ENCODE peak calls at places on chromosomes 7 and 10, in ten cellular contexts. Q is BE2C, L is AG10803, K is dorsolateral prefrontal cortex, H is fibroblast of pulmonary artery, N is OCI-LY7, W is sigmoid colon, C is AG04450, U is GM06990, D is bronchial epithelial cell. T is an unnamed sample.

GRCh38 chr10:94005050-94005449 is 11.3 kb downstream of the PLCE1 start:
- DNase-seq in Q (no peak), L (peak; percentile 44), K (no peak), H (peak; percentile 33), N (no peak), W (no peak), C (no peak), U (no peak), D (peak; percentile 59), T (no peak)

GRCh38 chr10:74728225-74728624 is 98.2 kb upstream of the KAT6B start:
- DNase-seq in Q (no peak), L (no peak), K (no peak), H (no peak), N (no peak), W (no peak), C (no peak), U (no peak), D (peak; percentile 12), T (no peak)

GRCh38 chr10:60446070-60446833 is 56.6 kb upstream of the ANK3 start:
- DNase-seq in Q (no peak), L (no peak), K (no peak), H (peak; percentile 52), N (no peak), W (no peak), C (no peak), U (no peak), D (no peak), T (no peak)

GRCh38 chr10:52666931-52667330 is 105.7 kb downstream of the MBL2 start:
- DNase-seq in Q (no peak), L (no peak), K (no peak), H (no peak), N (no peak), W (no peak), C (no peak), U (no peak), D (no peak), T (no peak)

GRCh38 chr10:124390788-124391187 is 27.9 kb downstream of the OAT start:
- DNase-seq in Q (no peak), L (no peak), K (no peak), H (no peak), N (no peak), W (no peak), C (no peak), U (no peak), D (no peak), T (no peak)

GRCh38 chr10:91712315-91712714 is 79.4 kb upstream of the PPP1R3C start:
- DNase-seq in Q (no peak), L (no peak), K (no peak), H (no peak), N (no peak), W (no peak), C (no peak), U (no peak), D (no peak), T (no peak)

GRCh38 chr10:1517684-1518083 is 219.6 kb downstream of the ADARB2 start:
- DNase-seq in Q (no peak), L (no peak), K (no peak), H (no peak), N (no peak), W (no peak), C (no peak), U (no peak), D (no peak), T (no peak)

GRCh38 chr7:129768614-129769399 is 157.3 kb downstream of the NRF1 start:
- DNase-seq in Q (no peak), L (no peak), K (no peak), H (no peak), N (no peak), W (no peak), C (no peak), U (no peak), D (no peak), T (no peak)

GRCh38 chr10:72096115-72097000 is 8.0 kb upstream of the SPOCK2 start:
- DNase-seq in Q (no peak), L (no peak), K (no peak), H (peak; percentile 62), N (no peak), W (no peak), C (no peak), U (no peak), D (no peak), T (no peak)

GRCh38 chr7:139702811-139703467 is 74.9 kb downstream of the HIPK2 start:
- DNase-seq in Q (no peak), L (no peak), K (no peak), H (no peak), N (no peak), W (no peak), C (no peak), U (peak; percentile 63), D (no peak), T (no peak)

GRCh38 chr7:45921699-45922519 is 837 bp upstream of the IGFBP3 start:
- DNase-seq in Q (peak; percentile 63), L (peak; percentile 78), K (no peak), H (peak; percentile 82), N (peak; percentile 4), W (no peak), C (no peak), U (no peak), D (peak; percentile 54), T (peak; percentile 45)

GRCh38 chr10:119575998-119576397 is 20.8 kb downstream of the TIAL1 start:
- DNase-seq in Q (no peak), L (no peak), K (no peak), H (no peak), N (no peak), W (no peak), C (no peak), U (no peak), D (no peak), T (no peak)

GRCh38 chr10:25875555-25876165 is 58.4 kb upstream of the MYO3A start:
- DNase-seq in Q (peak; percentile 70), L (peak; percentile 64), K (peak; percentile 74), H (peak; percentile 75), N (peak; percentile 88), W (no peak), C (no peak), U (peak; percentile 5), D (peak; percentile 53), T (peak; percentile 25)

GRCh38 chr10:123501148-123501547 is 165.0 kb upstream of the GPR26 start:
- DNase-seq in Q (no peak), L (no peak), K (no peak), H (no peak), N (no peak), W (no peak), C (no peak), U (no peak), D (no peak), T (no peak)

DNA sequence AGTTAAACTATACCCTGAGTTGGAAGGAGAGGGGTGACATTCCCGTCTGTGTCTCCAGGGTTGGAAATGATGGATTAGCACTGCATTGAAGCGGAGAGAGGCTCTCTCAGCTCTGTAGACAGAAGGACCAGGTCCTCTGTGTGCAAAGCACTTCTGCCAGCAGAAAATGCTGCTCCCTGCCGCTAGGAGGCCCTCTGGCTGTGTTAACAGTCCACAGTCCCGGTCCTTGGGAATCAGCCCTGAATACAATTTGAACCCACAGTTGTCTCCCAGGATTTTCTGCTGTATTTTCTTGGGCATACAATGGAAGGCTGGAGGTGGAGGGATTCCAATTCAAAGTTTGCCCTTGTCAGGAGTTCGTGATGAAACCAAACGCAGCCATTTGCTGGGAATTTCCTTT is 205.1 kb downstream of the GLRX3 start:
- DNase-seq in Q (no peak), L (no peak), K (no peak), H (no peak), N (peak; percentile 18), W (no peak), C (no peak), U (no peak), D (no peak), T (no peak)
- TF ChIP-seq CTCF in Q (no peak), L (no peak), K (no peak), H (no peak), N (peak; percentile 73), W (no peak), C (no peak), U (no peak), D (no peak), T (peak; percentile 32)

DNA sequence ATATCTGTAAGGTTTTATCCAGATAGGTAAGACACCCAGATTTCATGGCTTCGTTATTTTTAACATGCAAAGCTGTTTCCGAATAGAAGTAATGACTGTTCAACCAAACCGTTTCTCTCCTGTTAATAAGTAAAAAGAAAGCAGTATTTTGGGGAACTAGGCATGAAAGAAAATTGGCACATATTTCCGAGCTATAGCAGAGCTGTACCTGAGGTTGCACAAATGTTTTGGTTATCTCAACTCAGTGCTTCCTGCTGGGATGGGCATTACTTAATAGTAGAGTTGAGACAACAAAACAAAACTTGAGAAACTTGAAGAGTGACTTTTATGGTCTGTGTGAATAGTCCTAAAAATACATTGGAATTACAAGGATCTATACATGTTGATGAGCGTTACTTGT is 564.3 kb upstream of the SORCS1 start:
- DNase-seq in Q (no peak), L (no peak), K (no peak), H (no peak), N (no peak), W (no peak), C (no peak), U (no peak), D (peak; percentile 74), T (no peak)
- H3K4me3 ChIP-seq in Q (no peak overlapping the region), L (no peak overlapping the region), K (no peak overlapping the region), H (no peak overlapping the region), N (no peak overlapping the region), W (no peak overlapping the region), C (no peak overlapping the region), U (no peak overlapping the region), D (no peak overlapping the region), T (no peak overlapping the region)

GRCh38 chr7:95723583-95724180 is 48.7 kb upstream of the DYNC1I1 start:
- DNase-seq in Q (peak; percentile 71), L (peak; percentile 62), K (peak; percentile 43), H (peak; percentile 67), N (peak; percentile 5), W (no peak), C (no peak), U (no peak), D (peak; percentile 57), T (peak; percentile 15)
- TF ChIP-seq CTCF in Q (peak; percentile 75), L (peak; percentile 63), K (peak; percentile 75), H (peak; percentile 45), N (peak; percentile 47), W (peak; percentile 38), C (no peak), U (peak; percentile 43), D (peak; percentile 34), T (peak; percentile 73)

GRCh38 chr7:157141525-157142060 is 2.9 kb downstream of the UBE3C start:
- DNase-seq in Q (no peak), L (no peak), K (no peak), H (no peak), N (no peak), W (no peak), C (no peak), U (no peak), D (no peak), T (no peak)

GRCh38 chr7:157138424-157139141 is at the start of gene UBE3C:
- DNase-seq in Q (peak; percentile 94), L (peak; percentile 94), K (peak; percentile 70), H (peak; percentile 93), N (peak; percentile 93), W (peak; percentile 93), C (peak; percentile 75), U (peak; percentile 95), D (peak; percentile 70), T (no peak)

GRCh38 chr7:157140118-157140905 is 1.6 kb downstream of the UBE3C start:
- DNase-seq in Q (no peak), L (no peak), K (no peak), H (no peak), N (peak; percentile 21), W (no peak), C (no peak), U (no peak), D (no peak), T (no peak)

GRCh38 chr7:157139142-157140117 is 704 bp downstream of the UBE3C start:
- DNase-seq in Q (peak; percentile 24), L (peak; percentile 43), K (no peak), H (peak; percentile 42), N (peak; percentile 77), W (peak; percentile 76), C (no peak), U (no peak), D (peak; percentile 39), T (no peak)

GRCh38 chr7:157143788-157144187 is 5.1 kb downstream of the UBE3C start:
- DNase-seq in Q (no peak), L (no peak), K (no peak), H (no peak), N (no peak), W (no peak), C (no peak), U (no peak), D (no peak), T (no peak)
- H3K4me3 ChIP-seq in Q (no peak overlapping the region), L (no peak overlapping the region), K (no peak overlapping the region), H (no peak overlapping the region), N (no peak overlapping the region), W (no peak overlapping the region), C (no peak overlapping the region), U (no peak overlapping the region), D (no peak overlapping the region), T (no peak overlapping the region)

T was measured in epithelial cell of proximal tubule.